ENCODE peak calls at places on chromosomes 7 and 10, in seven cellular contexts. One of them, this sample, is unnamed.

GRCh38 chr7:156090988-156091387 is 278.7 kb upstream of the SHH start:
- DNase-seq in uterus: no peak
- DNase-seq in GM10248: no peak
- DNase-seq in type B pancreatic cell: no peak
- DNase-seq in hepatocyte: no peak
- DNase-seq in brain microvascular endothelial cell: no peak
- DNase-seq in transverse colon: no peak
- DNase-seq in this sample: no peak

GRCh38 chr10:408223-408622 is 273.0 kb downstream of the ZMYND11 start:
- DNase-seq in uterus: no peak
- DNase-seq in GM10248: no peak
- DNase-seq in type B pancreatic cell: no peak
- DNase-seq in hepatocyte: peak; percentile 20
- DNase-seq in brain microvascular endothelial cell: no peak
- DNase-seq in transverse colon: peak; percentile 46
- DNase-seq in this sample: no peak

GRCh38 chr7:7819442-7820247 is 101.2 kb upstream of the RPA3 start:
- DNase-seq in uterus: no peak
- DNase-seq in GM10248: no peak
- DNase-seq in type B pancreatic cell: no peak
- DNase-seq in hepatocyte: no peak
- DNase-seq in brain microvascular endothelial cell: no peak
- DNase-seq in transverse colon: no peak
- DNase-seq in this sample: no peak

GRCh38 chr10:48271323-48271722 is 3.2 kb downstream of the FRMPD2 start:
- DNase-seq in uterus: no peak
- DNase-seq in GM10248: peak; percentile 4
- DNase-seq in type B pancreatic cell: no peak
- DNase-seq in hepatocyte: no peak
- DNase-seq in brain microvascular endothelial cell: no peak
- DNase-seq in transverse colon: no peak
- DNase-seq in this sample: no peak

GRCh38 chr10:128530301-128530700 is 404.1 kb upstream of the MKI67 start:
- DNase-seq in uterus: no peak
- DNase-seq in GM10248: no peak
- DNase-seq in type B pancreatic cell: no peak
- DNase-seq in hepatocyte: peak; percentile 26
- DNase-seq in brain microvascular endothelial cell: no peak
- DNase-seq in transverse colon: no peak
- DNase-seq in this sample: peak; percentile 40

GRCh38 chr10:105017116-105017515 is 376.0 kb downstream of the SORCS3 start:
- DNase-seq in uterus: no peak
- DNase-seq in GM10248: no peak
- DNase-seq in type B pancreatic cell: no peak
- DNase-seq in hepatocyte: no peak
- DNase-seq in brain microvascular endothelial cell: no peak
- DNase-seq in transverse colon: no peak
- DNase-seq in this sample: no peak

GRCh38 chr7:20190588-20190987 is 26.6 kb downstream of the MACC1 start:
- DNase-seq in uterus: no peak
- DNase-seq in GM10248: no peak
- DNase-seq in type B pancreatic cell: no peak
- DNase-seq in hepatocyte: no peak
- DNase-seq in brain microvascular endothelial cell: no peak
- DNase-seq in transverse colon: no peak
- DNase-seq in this sample: no peak

GRCh38 chr7:132092106-132092505 is 484.2 kb downstream of the PLXNA4 start:
- DNase-seq in uterus: no peak
- DNase-seq in GM10248: no peak
- DNase-seq in type B pancreatic cell: no peak
- DNase-seq in hepatocyte: no peak
- DNase-seq in brain microvascular endothelial cell: no peak
- DNase-seq in transverse colon: no peak
- DNase-seq in this sample: no peak

GRCh38 chr10:95392711-95393164 is 101.9 kb upstream of the PDLIM1 start:
- DNase-seq in uterus: no peak
- DNase-seq in GM10248: no peak
- DNase-seq in type B pancreatic cell: no peak
- DNase-seq in hepatocyte: no peak
- DNase-seq in brain microvascular endothelial cell: no peak
- DNase-seq in transverse colon: no peak
- DNase-seq in this sample: no peak

GRCh38 chr7:74464931-74465906 is 11.5 kb downstream of the GTF2IRD1 start:
- DNase-seq in uterus: no peak
- DNase-seq in GM10248: no peak
- DNase-seq in type B pancreatic cell: no peak
- DNase-seq in hepatocyte: no peak
- DNase-seq in brain microvascular endothelial cell: no peak
- DNase-seq in transverse colon: peak; percentile 72
- DNase-seq in this sample: no peak

GRCh38 chr10:106555599-106555998 is 608.9 kb downstream of the SORCS1 start:
- DNase-seq in uterus: no peak
- DNase-seq in GM10248: no peak
- DNase-seq in type B pancreatic cell: no peak
- DNase-seq in hepatocyte: no peak
- DNase-seq in brain microvascular endothelial cell: no peak
- DNase-seq in transverse colon: no peak
- DNase-seq in this sample: no peak

GRCh38 chr10:132528064-132528800 is 9.4 kb upstream of the INPP5A start:
- DNase-seq in uterus: peak; percentile 48
- DNase-seq in GM10248: no peak
- DNase-seq in type B pancreatic cell: no peak
- DNase-seq in hepatocyte: no peak
- DNase-seq in brain microvascular endothelial cell: no peak
- DNase-seq in transverse colon: peak; percentile 4
- DNase-seq in this sample: no peak

GRCh38 chr7:82056282-82056681 is 286.4 kb upstream of the HGF start:
- DNase-seq in uterus: no peak
- DNase-seq in GM10248: no peak
- DNase-seq in type B pancreatic cell: no peak
- DNase-seq in hepatocyte: no peak
- DNase-seq in brain microvascular endothelial cell: no peak
- DNase-seq in transverse colon: no peak
- DNase-seq in this sample: no peak

GRCh38 chr10:48533951-48534720 is 70.7 kb downstream of the ARHGAP22 start:
- DNase-seq in uterus: no peak
- DNase-seq in GM10248: no peak
- DNase-seq in type B pancreatic cell: peak; percentile 56
- DNase-seq in hepatocyte: no peak
- DNase-seq in brain microvascular endothelial cell: no peak
- DNase-seq in transverse colon: no peak
- DNase-seq in this sample: no peak

GRCh38 chr7:151799506-151799905 is 77.4 kb downstream of the PRKAG2 start:
- DNase-seq in uterus: no peak
- DNase-seq in GM10248: no peak
- DNase-seq in type B pancreatic cell: no peak
- DNase-seq in hepatocyte: no peak
- DNase-seq in brain microvascular endothelial cell: no peak
- DNase-seq in transverse colon: no peak
- DNase-seq in this sample: no peak

GRCh38 chr10:93071177-93071472 is 2.6 kb upstream of the CYP26A1 start:
- DNase-seq in uterus: no peak
- DNase-seq in GM10248: no peak
- DNase-seq in type B pancreatic cell: no peak
- DNase-seq in hepatocyte: no peak
- DNase-seq in brain microvascular endothelial cell: no peak
- DNase-seq in transverse colon: no peak
- DNase-seq in this sample: no peak

GRCh38 chr10:66627156-66627555 is 298.7 kb upstream of the LRRTM3 start:
- DNase-seq in uterus: no peak
- DNase-seq in GM10248: no peak
- DNase-seq in type B pancreatic cell: no peak
- DNase-seq in hepatocyte: peak; percentile 26
- DNase-seq in brain microvascular endothelial cell: peak; percentile 34
- DNase-seq in transverse colon: no peak
- DNase-seq in this sample: peak; percentile 10
- TF ChIP-seq CTCF in uterus: no peak
- TF ChIP-seq CTCF in GM10248: no peak
- TF ChIP-seq CTCF in type B pancreatic cell: peak; percentile 39
- TF ChIP-seq CTCF in hepatocyte: peak; percentile 40
- TF ChIP-seq CTCF in brain microvascular endothelial cell: peak; percentile 55
- TF ChIP-seq CTCF in transverse colon: no peak
- TF ChIP-seq CTCF in this sample: no peak

DNA sequence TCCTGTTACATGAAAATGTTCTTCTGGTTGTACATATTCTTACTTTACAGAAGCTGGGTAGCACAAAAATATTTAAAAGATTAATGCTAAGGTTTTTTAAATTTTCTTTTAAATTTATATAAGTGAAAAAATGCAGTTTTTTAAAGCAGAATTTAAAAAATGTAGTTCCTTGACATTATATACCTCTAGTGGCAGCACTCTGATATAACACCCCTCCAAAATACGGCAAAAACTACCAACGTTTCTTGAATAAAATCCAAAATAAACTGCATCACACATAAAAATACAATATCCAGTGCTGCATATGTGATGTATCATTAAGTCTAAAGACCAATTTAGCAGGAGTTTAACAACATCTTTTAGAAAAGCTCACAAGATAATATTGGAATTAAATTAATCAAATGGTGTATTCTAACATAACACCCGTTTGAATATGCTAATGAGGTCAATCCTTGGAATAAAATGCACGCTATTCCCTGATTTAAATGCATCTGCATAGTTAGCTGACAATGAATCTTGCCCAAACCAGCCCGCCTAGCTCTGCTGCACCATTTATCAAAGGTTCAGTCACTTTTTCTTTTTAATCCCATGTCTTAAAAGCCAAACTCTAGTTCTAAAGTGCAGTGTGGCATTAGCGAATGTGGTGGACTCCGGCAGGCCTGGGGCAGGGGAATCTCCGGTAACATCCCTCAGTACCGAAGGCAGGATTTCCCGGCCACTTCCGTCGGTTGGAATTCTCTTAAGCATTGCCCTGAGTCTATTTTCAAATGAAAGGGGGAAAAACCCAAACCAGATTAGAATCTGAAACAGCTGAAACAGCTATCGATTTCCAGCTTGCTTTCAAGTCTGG is 1.2 kb downstream of the TCERG1L start:
- DNase-seq in uterus: no peak
- DNase-seq in GM10248: no peak
- DNase-seq in type B pancreatic cell: no peak
- DNase-seq in hepatocyte: no peak
- DNase-seq in brain microvascular endothelial cell: no peak
- DNase-seq in transverse colon: no peak
- DNase-seq in this sample: no peak
- TF ChIP-seq CTCF in uterus: no peak
- TF ChIP-seq CTCF in GM10248: no peak
- TF ChIP-seq CTCF in type B pancreatic cell: peak; percentile 79
- TF ChIP-seq CTCF in hepatocyte: peak; percentile 48
- TF ChIP-seq CTCF in brain microvascular endothelial cell: no peak
- TF ChIP-seq CTCF in transverse colon: no peak
- TF ChIP-seq CTCF in this sample: no peak

GRCh38 chr10:35327770-35328403 is 8.4 kb upstream of the CCNY start:
- DNase-seq in uterus: no peak
- DNase-seq in GM10248: no peak
- DNase-seq in type B pancreatic cell: no peak
- DNase-seq in hepatocyte: no peak
- DNase-seq in brain microvascular endothelial cell: no peak
- DNase-seq in transverse colon: no peak
- DNase-seq in this sample: no peak
- TF ChIP-seq CTCF in uterus: no peak
- TF ChIP-seq CTCF in GM10248: no peak
- TF ChIP-seq CTCF in type B pancreatic cell: no peak
- TF ChIP-seq CTCF in hepatocyte: no peak
- TF ChIP-seq CTCF in brain microvascular endothelial cell: no peak
- TF ChIP-seq CTCF in transverse colon: no peak
- TF ChIP-seq CTCF in this sample: no peak

GRCh38 chr7:47571355-47572100 is 10.4 kb downstream of the TNS3 start:
- DNase-seq in uterus: peak; percentile 71
- DNase-seq in GM10248: no peak
- DNase-seq in type B pancreatic cell: no peak
- DNase-seq in hepatocyte: peak; percentile 62
- DNase-seq in brain microvascular endothelial cell: peak; percentile 90
- DNase-seq in transverse colon: peak; percentile 62
- DNase-seq in this sample: no peak
- TF ChIP-seq CTCF in uterus: no peak
- TF ChIP-seq CTCF in GM10248: no peak
- TF ChIP-seq CTCF in type B pancreatic cell: no peak
- TF ChIP-seq CTCF in hepatocyte: no peak
- TF ChIP-seq CTCF in brain microvascular endothelial cell: peak; percentile 14
- TF ChIP-seq CTCF in transverse colon: no peak
- TF ChIP-seq CTCF in this sample: no peak

GRCh38 chr7:144006029-144006428 is 5.9 kb downstream of the OR6B1 start:
- DNase-seq in uterus: no peak
- DNase-seq in GM10248: no peak
- DNase-seq in type B pancreatic cell: no peak
- DNase-seq in hepatocyte: no peak
- DNase-seq in brain microvascular endothelial cell: no peak
- DNase-seq in transverse colon: no peak
- DNase-seq in this sample: no peak

GRCh38 chr7:144009361-144009760 is 9.2 kb downstream of the OR6B1 start:
- DNase-seq in uterus: no peak
- DNase-seq in GM10248: no peak
- DNase-seq in type B pancreatic cell: no peak
- DNase-seq in hepatocyte: no peak
- DNase-seq in brain microvascular endothelial cell: no peak
- DNase-seq in transverse colon: no peak
- DNase-seq in this sample: no peak

GRCh38 chr7:144011458-144012230 is 11.5 kb downstream of the OR6B1 start:
- DNase-seq in uterus: no peak
- DNase-seq in GM10248: no peak
- DNase-seq in type B pancreatic cell: no peak
- DNase-seq in hepatocyte: no peak
- DNase-seq in brain microvascular endothelial cell: no peak
- DNase-seq in transverse colon: no peak
- DNase-seq in this sample: no peak
- TF ChIP-seq CTCF in uterus: no peak
- TF ChIP-seq CTCF in GM10248: peak; percentile 7
- TF ChIP-seq CTCF in type B pancreatic cell: no peak
- TF ChIP-seq CTCF in hepatocyte: no peak
- TF ChIP-seq CTCF in brain microvascular endothelial cell: no peak
- TF ChIP-seq CTCF in transverse colon: no peak
- TF ChIP-seq CTCF in this sample: no peak

GRCh38 chr10:43204943-43205671 is 61.8 kb downstream of the RASGEF1A start:
- DNase-seq in uterus: peak; percentile 14
- DNase-seq in GM10248: peak; percentile 83
- DNase-seq in type B pancreatic cell: peak; percentile 68
- DNase-seq in hepatocyte: peak; percentile 73
- DNase-seq in brain microvascular endothelial cell: peak; percentile 48
- DNase-seq in transverse colon: peak; percentile 38
- DNase-seq in this sample: peak; percentile 84

GRCh38 chr10:43202224-43202656 is 64.0 kb downstream of the CSGALNACT2 start:
- DNase-seq in uterus: peak; percentile 11
- DNase-seq in GM10248: peak; percentile 82
- DNase-seq in type B pancreatic cell: peak; percentile 67
- DNase-seq in hepatocyte: peak; percentile 61
- DNase-seq in brain microvascular endothelial cell: no peak
- DNase-seq in transverse colon: peak; percentile 34
- DNase-seq in this sample: peak; percentile 82

GRCh38 chr10:43202657-43203490 is 64.0 kb downstream of the RASGEF1A start:
- DNase-seq in uterus: peak; percentile 21
- DNase-seq in GM10248: peak; percentile 73
- DNase-seq in type B pancreatic cell: peak; percentile 72
- DNase-seq in hepatocyte: peak; percentile 55
- DNase-seq in brain microvascular endothelial cell: no peak
- DNase-seq in transverse colon: peak; percentile 46
- DNase-seq in this sample: peak; percentile 82

GRCh38 chr10:43204394-43204942 is 62.4 kb downstream of the RASGEF1A start:
- DNase-seq in uterus: peak; percentile 4
- DNase-seq in GM10248: no peak
- DNase-seq in type B pancreatic cell: peak; percentile 64
- DNase-seq in hepatocyte: no peak
- DNase-seq in brain microvascular endothelial cell: no peak
- DNase-seq in transverse colon: no peak
- DNase-seq in this sample: no peak

GRCh38 chr10:43203491-43204393 is 63.1 kb downstream of the RASGEF1A start:
- DNase-seq in uterus: peak; percentile 23
- DNase-seq in GM10248: no peak
- DNase-seq in type B pancreatic cell: peak; percentile 65
- DNase-seq in hepatocyte: peak; percentile 36
- DNase-seq in brain microvascular endothelial cell: no peak
- DNase-seq in transverse colon: no peak
- DNase-seq in this sample: no peak
- TF ChIP-seq CTCF in uterus: no peak
- TF ChIP-seq CTCF in GM10248: no peak
- TF ChIP-seq CTCF in type B pancreatic cell: no peak
- TF ChIP-seq CTCF in hepatocyte: no peak
- TF ChIP-seq CTCF in brain microvascular endothelial cell: peak; percentile 16
- TF ChIP-seq CTCF in transverse colon: no peak
- TF ChIP-seq CTCF in this sample: no peak